ENCODE peak calls at places on chromosomes 2 and 18, in ten cellular contexts. One of them, this sample, is unnamed.

GRCh38 chr2:72134997-72135800 is 12.5 kb downstream of the CYP26B1 start:
- DNase-seq in prostate gland: no peak
- DNase-seq in K562: no peak
- DNase-seq in stomach: no peak
- DNase-seq in sigmoid colon: peak
- DNase-seq in HepG2: no peak
- DNase-seq in spleen: peak
- DNase-seq in vagina: no peak
- DNase-seq in upper lobe of left lung: no peak
- DNase-seq in GM12892: no peak
- DNase-seq in this sample: no peak

GRCh38 chr2:9699139-9699823 is 68.5 kb upstream of the YWHAQ start:
- DNase-seq in prostate gland: no peak
- DNase-seq in K562: peak
- DNase-seq in stomach: no peak
- DNase-seq in sigmoid colon: peak
- DNase-seq in HepG2: no peak
- DNase-seq in spleen: no peak
- DNase-seq in vagina: no peak
- DNase-seq in upper lobe of left lung: no peak
- DNase-seq in GM12892: no peak
- DNase-seq in this sample: no peak

GRCh38 chr2:85066006-85066405 is 67.2 kb upstream of the TCF7L1 start:
- DNase-seq in prostate gland: no peak
- DNase-seq in K562: no peak
- DNase-seq in stomach: no peak
- DNase-seq in sigmoid colon: no peak
- DNase-seq in HepG2: no peak
- DNase-seq in spleen: no peak
- DNase-seq in vagina: no peak
- DNase-seq in upper lobe of left lung: no peak
- DNase-seq in GM12892: no peak
- DNase-seq in this sample: no peak

GRCh38 chr2:150630587-150631235 is 143.2 kb upstream of the RND3 start:
- DNase-seq in prostate gland: no peak
- DNase-seq in K562: no peak
- DNase-seq in stomach: no peak
- DNase-seq in sigmoid colon: no peak
- DNase-seq in HepG2: no peak
- DNase-seq in spleen: no peak
- DNase-seq in vagina: no peak
- DNase-seq in upper lobe of left lung: no peak
- DNase-seq in GM12892: no peak
- DNase-seq in this sample: no peak

GRCh38 chr18:62919109-62919838 is 203.9 kb downstream of the PHLPP1 start:
- DNase-seq in prostate gland: no peak
- DNase-seq in K562: no peak
- DNase-seq in stomach: no peak
- DNase-seq in sigmoid colon: no peak
- DNase-seq in HepG2: no peak
- DNase-seq in spleen: no peak
- DNase-seq in vagina: no peak
- DNase-seq in upper lobe of left lung: no peak
- DNase-seq in GM12892: no peak
- DNase-seq in this sample: no peak

GRCh38 chr18:74577019-74577418 is 20.7 kb upstream of the ZNF407 start:
- DNase-seq in prostate gland: no peak
- DNase-seq in K562: no peak
- DNase-seq in stomach: no peak
- DNase-seq in sigmoid colon: no peak
- DNase-seq in HepG2: no peak
- DNase-seq in spleen: no peak
- DNase-seq in vagina: no peak
- DNase-seq in upper lobe of left lung: no peak
- DNase-seq in GM12892: no peak
- DNase-seq in this sample: no peak

GRCh38 chr2:3244486-3244885 is 133.1 kb downstream of the EIPR1 start:
- DNase-seq in prostate gland: no peak
- DNase-seq in K562: no peak
- DNase-seq in stomach: no peak
- DNase-seq in sigmoid colon: no peak
- DNase-seq in HepG2: no peak
- DNase-seq in spleen: no peak
- DNase-seq in vagina: peak
- DNase-seq in upper lobe of left lung: no peak
- DNase-seq in GM12892: no peak
- DNase-seq in this sample: no peak

GRCh38 chr2:208363485-208363884 is 43.1 kb upstream of the PTH2R start:
- DNase-seq in prostate gland: no peak
- DNase-seq in K562: no peak
- DNase-seq in stomach: no peak
- DNase-seq in sigmoid colon: no peak
- DNase-seq in HepG2: no peak
- DNase-seq in spleen: no peak
- DNase-seq in vagina: no peak
- DNase-seq in upper lobe of left lung: no peak
- DNase-seq in GM12892: no peak
- DNase-seq in this sample: no peak

GRCh38 chr2:241218131-241219029 is 29.9 kb downstream of the ANO7 start:
- DNase-seq in prostate gland: no peak
- DNase-seq in K562: peak
- DNase-seq in stomach: peak
- DNase-seq in sigmoid colon: no peak
- DNase-seq in HepG2: peak
- DNase-seq in spleen: peak
- DNase-seq in vagina: no peak
- DNase-seq in upper lobe of left lung: peak
- DNase-seq in GM12892: no peak
- DNase-seq in this sample: peak

GRCh38 chr18:73462092-73462491 is 594.3 kb upstream of the NETO1 start:
- DNase-seq in prostate gland: peak
- DNase-seq in K562: no peak
- DNase-seq in stomach: no peak
- DNase-seq in sigmoid colon: no peak
- DNase-seq in HepG2: no peak
- DNase-seq in spleen: no peak
- DNase-seq in vagina: no peak
- DNase-seq in upper lobe of left lung: no peak
- DNase-seq in GM12892: no peak
- DNase-seq in this sample: no peak

GRCh38 chr2:46153996-46154753 is 143.0 kb upstream of the EPAS1 start:
- DNase-seq in prostate gland: no peak
- DNase-seq in K562: no peak
- DNase-seq in stomach: no peak
- DNase-seq in sigmoid colon: no peak
- DNase-seq in HepG2: no peak
- DNase-seq in spleen: no peak
- DNase-seq in vagina: no peak
- DNase-seq in upper lobe of left lung: no peak
- DNase-seq in GM12892: no peak
- DNase-seq in this sample: no peak

GRCh38 chr2:225399509-225399908 is at the start of gene NYAP2:
- DNase-seq in prostate gland: no peak
- DNase-seq in K562: no peak
- DNase-seq in stomach: no peak
- DNase-seq in sigmoid colon: no peak
- DNase-seq in HepG2: no peak
- DNase-seq in spleen: no peak
- DNase-seq in vagina: no peak
- DNase-seq in upper lobe of left lung: no peak
- DNase-seq in GM12892: no peak
- DNase-seq in this sample: no peak

GRCh38 chr18:22185298-22185697 is 15.9 kb downstream of the GATA6 start:
- DNase-seq in prostate gland: no peak
- DNase-seq in K562: no peak
- DNase-seq in stomach: no peak
- DNase-seq in sigmoid colon: no peak
- DNase-seq in HepG2: no peak
- DNase-seq in spleen: no peak
- DNase-seq in vagina: no peak
- DNase-seq in upper lobe of left lung: no peak
- DNase-seq in GM12892: no peak
- DNase-seq in this sample: no peak

GRCh38 chr2:128635361-128635900 is 316.8 kb upstream of the HS6ST1 start:
- DNase-seq in prostate gland: no peak
- DNase-seq in K562: no peak
- DNase-seq in stomach: peak
- DNase-seq in sigmoid colon: peak
- DNase-seq in HepG2: no peak
- DNase-seq in spleen: peak
- DNase-seq in vagina: peak
- DNase-seq in upper lobe of left lung: peak
- DNase-seq in GM12892: no peak
- DNase-seq in this sample: no peak

GRCh38 chr2:188713961-188714360 is 260.2 kb upstream of the COL3A1 start:
- DNase-seq in prostate gland: no peak
- DNase-seq in K562: no peak
- DNase-seq in stomach: no peak
- DNase-seq in sigmoid colon: no peak
- DNase-seq in HepG2: no peak
- DNase-seq in spleen: no peak
- DNase-seq in vagina: no peak
- DNase-seq in upper lobe of left lung: no peak
- DNase-seq in GM12892: no peak
- DNase-seq in this sample: no peak

GRCh38 chr2:37671013-37671815 is at the start of gene CDC42EP3:
- DNase-seq in prostate gland: peak
- DNase-seq in K562: peak
- DNase-seq in stomach: peak
- DNase-seq in sigmoid colon: peak
- DNase-seq in HepG2: no peak
- DNase-seq in spleen: peak
- DNase-seq in vagina: no peak
- DNase-seq in upper lobe of left lung: peak
- DNase-seq in GM12892: peak
- DNase-seq in this sample: peak

GRCh38 chr2:188610827-188611226 is 319.2 kb downstream of the GULP1 start:
- DNase-seq in prostate gland: no peak
- DNase-seq in K562: no peak
- DNase-seq in stomach: no peak
- DNase-seq in sigmoid colon: no peak
- DNase-seq in HepG2: no peak
- DNase-seq in spleen: no peak
- DNase-seq in vagina: no peak
- DNase-seq in upper lobe of left lung: no peak
- DNase-seq in GM12892: no peak
- DNase-seq in this sample: no peak

GRCh38 chr2:162694255-162694654 is 144.3 kb downstream of the KCNH7 start:
- DNase-seq in prostate gland: no peak
- DNase-seq in K562: no peak
- DNase-seq in stomach: no peak
- DNase-seq in sigmoid colon: no peak
- DNase-seq in HepG2: no peak
- DNase-seq in spleen: no peak
- DNase-seq in vagina: no peak
- DNase-seq in upper lobe of left lung: no peak
- DNase-seq in GM12892: no peak
- DNase-seq in this sample: no peak

GRCh38 chr2:174764281-174765063 is at the start of gene CHRNA1:
- DNase-seq in prostate gland: no peak
- DNase-seq in K562: no peak
- DNase-seq in stomach: no peak
- DNase-seq in sigmoid colon: no peak
- DNase-seq in HepG2: no peak
- DNase-seq in spleen: no peak
- DNase-seq in vagina: no peak
- DNase-seq in upper lobe of left lung: no peak
- DNase-seq in GM12892: no peak
- DNase-seq in this sample: no peak

GRCh38 chr2:176187306-176188217 is 906 bp upstream of the HOXD1 start:
- DNase-seq in prostate gland: no peak
- DNase-seq in K562: no peak
- DNase-seq in stomach: no peak
- DNase-seq in sigmoid colon: no peak
- DNase-seq in HepG2: peak
- DNase-seq in spleen: no peak
- DNase-seq in vagina: no peak
- DNase-seq in upper lobe of left lung: peak
- DNase-seq in GM12892: no peak
- DNase-seq in this sample: no peak
- TF ChIP-seq POLR2A in prostate gland: no peak
- TF ChIP-seq POLR2A in K562: no peak
- TF ChIP-seq POLR2A in stomach: no peak
- TF ChIP-seq POLR2A in sigmoid colon: no peak
- TF ChIP-seq POLR2A in HepG2: no peak
- TF ChIP-seq POLR2A in spleen: no peak
- TF ChIP-seq POLR2A in vagina: no peak
- TF ChIP-seq POLR2A in upper lobe of left lung: no peak
- TF ChIP-seq POLR2A in GM12892: no peak
- TF ChIP-seq POLR2A in this sample: no peak

DNA sequence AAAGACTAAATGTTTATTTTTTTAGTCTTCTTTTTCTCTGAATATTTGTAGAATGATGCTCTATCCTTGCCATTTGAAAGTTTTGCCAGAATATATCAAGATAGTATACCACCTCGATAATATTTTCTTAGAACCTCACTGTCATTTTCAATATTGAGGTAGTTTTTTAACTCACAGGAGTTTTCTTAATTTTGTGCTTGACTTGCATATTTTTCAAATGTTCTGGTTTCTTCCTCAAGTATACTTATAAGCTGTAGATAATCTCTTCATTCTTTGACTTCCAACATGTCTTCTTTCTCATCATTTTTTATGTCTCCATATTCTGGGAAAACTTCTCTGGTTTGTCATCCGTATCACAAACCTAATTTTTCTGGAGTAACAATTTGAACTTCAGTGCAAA is 559.6 kb downstream of the ARHGAP15 start:
- DNase-seq in prostate gland: no peak
- DNase-seq in K562: no peak
- DNase-seq in stomach: no peak
- DNase-seq in sigmoid colon: no peak
- DNase-seq in HepG2: no peak
- DNase-seq in spleen: no peak
- DNase-seq in vagina: no peak
- DNase-seq in upper lobe of left lung: no peak
- DNase-seq in GM12892: no peak
- DNase-seq in this sample: no peak
- TF ChIP-seq POLR2AphosphoS5 in prostate gland: no peak
- TF ChIP-seq POLR2AphosphoS5 in K562: no peak
- TF ChIP-seq POLR2AphosphoS5 in stomach: no peak
- TF ChIP-seq POLR2AphosphoS5 in sigmoid colon: no peak
- TF ChIP-seq POLR2AphosphoS5 in HepG2: no peak
- TF ChIP-seq POLR2AphosphoS5 in spleen: no peak
- TF ChIP-seq POLR2AphosphoS5 in vagina: no peak
- TF ChIP-seq POLR2AphosphoS5 in upper lobe of left lung: no peak
- TF ChIP-seq POLR2AphosphoS5 in GM12892: no peak
- TF ChIP-seq POLR2AphosphoS5 in this sample: no peak

GRCh38 chr2:161662373-161662772 is 38.2 kb downstream of the SLC4A10 start:
- DNase-seq in prostate gland: no peak
- DNase-seq in K562: no peak
- DNase-seq in stomach: no peak
- DNase-seq in sigmoid colon: no peak
- DNase-seq in HepG2: no peak
- DNase-seq in spleen: no peak
- DNase-seq in vagina: no peak
- DNase-seq in upper lobe of left lung: no peak
- DNase-seq in GM12892: no peak
- DNase-seq in this sample: no peak
- TF ChIP-seq POLR2A in prostate gland: no peak
- TF ChIP-seq POLR2A in K562: no peak
- TF ChIP-seq POLR2A in stomach: no peak
- TF ChIP-seq POLR2A in sigmoid colon: no peak
- TF ChIP-seq POLR2A in HepG2: no peak
- TF ChIP-seq POLR2A in spleen: no peak
- TF ChIP-seq POLR2A in vagina: no peak
- TF ChIP-seq POLR2A in upper lobe of left lung: no peak
- TF ChIP-seq POLR2A in GM12892: no peak
- TF ChIP-seq POLR2A in this sample: no peak

GRCh38 chr2:74730530-74730929 is 76.5 kb downstream of the SEMA4F start:
- DNase-seq in prostate gland: no peak
- DNase-seq in K562: no peak
- DNase-seq in stomach: no peak
- DNase-seq in sigmoid colon: no peak
- DNase-seq in HepG2: no peak
- DNase-seq in spleen: no peak
- DNase-seq in vagina: no peak
- DNase-seq in upper lobe of left lung: no peak
- DNase-seq in GM12892: no peak
- DNase-seq in this sample: no peak
- TF ChIP-seq POLR2AphosphoS5 in prostate gland: no peak
- TF ChIP-seq POLR2AphosphoS5 in K562: no peak
- TF ChIP-seq POLR2AphosphoS5 in stomach: no peak
- TF ChIP-seq POLR2AphosphoS5 in sigmoid colon: no peak
- TF ChIP-seq POLR2AphosphoS5 in HepG2: no peak
- TF ChIP-seq POLR2AphosphoS5 in spleen: no peak
- TF ChIP-seq POLR2AphosphoS5 in vagina: no peak
- TF ChIP-seq POLR2AphosphoS5 in upper lobe of left lung: no peak
- TF ChIP-seq POLR2AphosphoS5 in GM12892: no peak
- TF ChIP-seq POLR2AphosphoS5 in this sample: no peak

This sample was measured in GM12891.